ENCODE peak calls at places on chromosomes 7 and 10, in eight cellular contexts. I is colonic mucosa; E is GM13977; V is activated CD4-positive, alpha-beta T cell treated with anti-CD3 and anti-CD28 coated beads, Interleukin-2, amount 50 U/mL, for 4 hours; Y is mesendoderm; M is hepatocyte; W is OCI-LY7; Q is CMK. A is an unnamed sample.

GRCh38 chr10:89861584-89862287 is 160.3 kb downstream of the KIF20B start:
- DNase-seq in M (peak), E (no peak), V (no peak), I (no peak), W (no peak), Q (no peak), Y (peak), A (no peak)

GRCh38 chr7:149496642-149497391 is 792 bp downstream of the ZNF746 start:
- DNase-seq in W (peak), V (peak), I (peak), Y (peak), Q (no peak), E (peak), M (peak), A (peak)

GRCh38 chr10:131851332-131851731 is 49.5 kb upstream of the PPP2R2D start:
- DNase-seq in I (no peak), V (no peak), Y (no peak), M (no peak), E (no peak), Q (no peak), W (no peak), A (no peak)

GRCh38 chr10:73410897-73411296 is 3.0 kb downstream of the ANXA7 start:
- DNase-seq in V (no peak), M (no peak), I (no peak), E (no peak), Q (no peak), W (no peak), Y (no peak), A (no peak)

GRCh38 chr7:28666144-28666543 is 253.8 kb downstream of the CREB5 start:
- DNase-seq in Y (no peak), E (no peak), W (no peak), M (no peak), V (no peak), Q (no peak), I (no peak), A (no peak)

GRCh38 chr7:106604303-106604918 is 56.5 kb downstream of the CCDC71L start:
- DNase-seq in E (no peak), Q (no peak), I (no peak), Y (no peak), M (no peak), W (no peak), V (no peak), A (peak)

GRCh38 chr7:48139461-48139860 is 31.8 kb upstream of the ABCA13 start:
- DNase-seq in W (no peak), I (no peak), Q (no peak), M (peak), V (no peak), E (no peak), Y (peak), A (no peak)

GRCh38 chr7:128030263-128030998 is 806 bp downstream of the LRRC4 start:
- DNase-seq in I (no peak), W (no peak), V (no peak), M (no peak), Q (no peak), Y (peak), E (no peak), A (no peak)

GRCh38 chr7:34069676-34070075 is 164.3 kb downstream of the BMPER start:
- DNase-seq in W (no peak), I (no peak), V (no peak), E (no peak), M (peak), Y (peak), Q (no peak), A (no peak)

GRCh38 chr10:131902211-131902610 is 1.4 kb downstream of the PPP2R2D start:
- DNase-seq in E (no peak), W (peak), M (no peak), Y (no peak), V (no peak), Q (no peak), I (no peak), A (no peak)

GRCh38 chr7:84218681-84219080 is 24.1 kb upstream of the SEMA3A start:
- DNase-seq in Y (no peak), E (no peak), V (no peak), W (no peak), I (peak), M (no peak), Q (no peak), A (no peak)

GRCh38 chr7:71615017-71615416 is 483.1 kb downstream of the GALNT17 start:
- DNase-seq in Y (no peak), V (no peak), M (no peak), E (no peak), Q (no peak), I (no peak), W (no peak), A (no peak)

GRCh38 chr7:101173752-101174244 is 6.3 kb downstream of the NAT16 start:
- DNase-seq in Q (no peak), Y (peak), W (peak), V (peak), M (no peak), I (peak), E (peak), A (peak)